ENCODE peak calls at places on chromosomes 11 and 22, in ten cellular contexts. One of them, this sample, is unnamed. For H3K9me3, the result is how much of the 10 kb centered on the place peaks cover.

GRCh38 chr22:49083607-49084006 is 744.1 kb downstream of the BRD1 start:
- DNase-seq in transverse colon: no peak
- DNase-seq in DND-41: no peak
- DNase-seq in spleen: no peak
- DNase-seq in pancreas: no peak
- DNase-seq in fibroblast of lung: no peak
- DNase-seq in kidney: peak
- DNase-seq in AG04450: no peak
- DNase-seq in adipocyte: no peak
- DNase-seq in tibial nerve: no peak
- DNase-seq in this sample: peak

GRCh38 chr22:24937114-24937513 is 9.4 kb downstream of the LHFPL7 start:
- DNase-seq in adipocyte: peak
- DNase-seq in tibial nerve: no peak
- DNase-seq in pancreas: no peak
- DNase-seq in kidney: no peak
- DNase-seq in AG04450: no peak
- DNase-seq in DND-41: peak
- DNase-seq in transverse colon: no peak
- DNase-seq in fibroblast of lung: peak
- DNase-seq in spleen: no peak
- DNase-seq in this sample: no peak

GRCh38 chr22:29343313-29343805 is 27.9 kb upstream of the RASL10A start:
- DNase-seq in DND-41: no peak
- DNase-seq in adipocyte: peak
- DNase-seq in transverse colon: no peak
- DNase-seq in fibroblast of lung: peak
- DNase-seq in pancreas: peak
- DNase-seq in tibial nerve: no peak
- DNase-seq in kidney: no peak
- DNase-seq in AG04450: no peak
- DNase-seq in spleen: no peak
- DNase-seq in this sample: peak

GRCh38 chr11:9109858-9110731 is 18.7 kb upstream of the SCUBE2 start:
- DNase-seq in DND-41: no peak
- DNase-seq in spleen: no peak
- DNase-seq in kidney: no peak
- DNase-seq in tibial nerve: no peak
- DNase-seq in adipocyte: peak
- DNase-seq in pancreas: no peak
- DNase-seq in transverse colon: no peak
- DNase-seq in AG04450: no peak
- DNase-seq in fibroblast of lung: no peak
- DNase-seq in this sample: no peak

GRCh38 chr11:11382858-11383532 is 29.9 kb upstream of the CSNK2A3 start:
- DNase-seq in fibroblast of lung: no peak
- DNase-seq in tibial nerve: no peak
- DNase-seq in spleen: no peak
- DNase-seq in transverse colon: no peak
- DNase-seq in kidney: no peak
- DNase-seq in adipocyte: no peak
- DNase-seq in AG04450: no peak
- DNase-seq in DND-41: no peak
- DNase-seq in pancreas: no peak
- DNase-seq in this sample: no peak

GRCh38 chr11:126603486-126603885 is 248.0 kb downstream of the ST3GAL4 start:
- DNase-seq in DND-41: no peak
- DNase-seq in pancreas: no peak
- DNase-seq in kidney: no peak
- DNase-seq in tibial nerve: no peak
- DNase-seq in adipocyte: no peak
- DNase-seq in transverse colon: no peak
- DNase-seq in fibroblast of lung: no peak
- DNase-seq in spleen: no peak
- DNase-seq in AG04450: no peak
- DNase-seq in this sample: no peak

GRCh38 chr22:45172872-45173585 is 9.3 kb downstream of the NUP50 start:
- DNase-seq in spleen: no peak
- DNase-seq in kidney: no peak
- DNase-seq in tibial nerve: no peak
- DNase-seq in adipocyte: no peak
- DNase-seq in AG04450: no peak
- DNase-seq in pancreas: no peak
- DNase-seq in transverse colon: no peak
- DNase-seq in DND-41: no peak
- DNase-seq in fibroblast of lung: no peak
- DNase-seq in this sample: no peak

GRCh38 chr11:14789879-14790484 is 102.0 kb downstream of the CYP2R1 start:
- DNase-seq in spleen: no peak
- DNase-seq in pancreas: no peak
- DNase-seq in adipocyte: peak
- DNase-seq in fibroblast of lung: no peak
- DNase-seq in kidney: no peak
- DNase-seq in tibial nerve: no peak
- DNase-seq in DND-41: no peak
- DNase-seq in transverse colon: no peak
- DNase-seq in AG04450: no peak
- DNase-seq in this sample: no peak

GRCh38 chr22:33789690-33790253 is 130.5 kb downstream of the LARGE1 start:
- DNase-seq in spleen: no peak
- DNase-seq in DND-41: no peak
- DNase-seq in transverse colon: no peak
- DNase-seq in fibroblast of lung: no peak
- DNase-seq in pancreas: no peak
- DNase-seq in AG04450: no peak
- DNase-seq in adipocyte: no peak
- DNase-seq in kidney: no peak
- DNase-seq in tibial nerve: no peak
- DNase-seq in this sample: no peak
- H3K9me3 ChIP-seq in spleen: under half
- H3K9me3 ChIP-seq in DND-41: under half
- H3K9me3 ChIP-seq in transverse colon: under half
- H3K9me3 ChIP-seq in fibroblast of lung: under half
- H3K9me3 ChIP-seq in pancreas: under half
- H3K9me3 ChIP-seq in AG04450: under half
- H3K9me3 ChIP-seq in adipocyte: under half
- H3K9me3 ChIP-seq in kidney: under half
- H3K9me3 ChIP-seq in tibial nerve: under half
- H3K9me3 ChIP-seq in this sample: under half

DNA sequence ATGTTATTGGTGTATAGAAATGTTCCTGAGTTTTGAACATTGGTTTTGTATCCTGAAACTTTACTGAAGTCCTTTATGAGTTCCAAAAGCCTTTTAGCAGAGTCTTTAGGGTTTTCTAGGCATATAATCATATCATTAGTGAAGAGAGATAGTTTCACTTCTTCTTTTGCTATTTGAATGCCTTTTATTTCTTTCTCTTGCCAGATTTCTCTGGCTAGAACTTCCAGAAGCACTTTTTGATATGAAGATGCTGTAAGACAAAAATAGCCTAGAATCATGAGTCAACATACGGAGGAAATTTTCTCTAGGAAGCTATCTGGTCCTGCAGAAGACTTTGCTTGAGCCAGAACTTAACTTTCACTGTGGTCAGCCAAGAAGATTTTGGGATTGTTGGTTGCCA is 86.7 kb upstream of the IZUMO1R start:
- DNase-seq in spleen: no peak
- DNase-seq in tibial nerve: no peak
- DNase-seq in adipocyte: no peak
- DNase-seq in DND-41: no peak
- DNase-seq in transverse colon: no peak
- DNase-seq in fibroblast of lung: no peak
- DNase-seq in kidney: no peak
- DNase-seq in AG04450: no peak
- DNase-seq in pancreas: no peak
- DNase-seq in this sample: no peak
- H3K9me3 ChIP-seq in spleen: under half
- H3K9me3 ChIP-seq in tibial nerve: under half
- H3K9me3 ChIP-seq in adipocyte: under half
- H3K9me3 ChIP-seq in DND-41: under half
- H3K9me3 ChIP-seq in transverse colon: under half
- H3K9me3 ChIP-seq in fibroblast of lung: under half
- H3K9me3 ChIP-seq in kidney: under half
- H3K9me3 ChIP-seq in AG04450: under half
- H3K9me3 ChIP-seq in pancreas: under half
- H3K9me3 ChIP-seq in this sample: under half

GRCh38 chr22:42162728-42163489 is 32.3 kb upstream of the CYP2D6 start:
- DNase-seq in adipocyte: no peak
- DNase-seq in transverse colon: no peak
- DNase-seq in tibial nerve: no peak
- DNase-seq in spleen: no peak
- DNase-seq in AG04450: no peak
- DNase-seq in DND-41: no peak
- DNase-seq in pancreas: no peak
- DNase-seq in kidney: no peak
- DNase-seq in fibroblast of lung: no peak
- DNase-seq in this sample: peak
- H3K9me3 ChIP-seq in adipocyte: under half
- H3K9me3 ChIP-seq in transverse colon: under half
- H3K9me3 ChIP-seq in tibial nerve: under half
- H3K9me3 ChIP-seq in spleen: under half
- H3K9me3 ChIP-seq in AG04450: under half
- H3K9me3 ChIP-seq in DND-41: under half
- H3K9me3 ChIP-seq in pancreas: under half
- H3K9me3 ChIP-seq in kidney: under half
- H3K9me3 ChIP-seq in fibroblast of lung: under half
- H3K9me3 ChIP-seq in this sample: under half

GRCh38 chr11:104487035-104487775 is 323.3 kb upstream of the PDGFD start:
- DNase-seq in spleen: no peak
- DNase-seq in tibial nerve: no peak
- DNase-seq in AG04450: no peak
- DNase-seq in kidney: no peak
- DNase-seq in fibroblast of lung: peak
- DNase-seq in DND-41: no peak
- DNase-seq in pancreas: no peak
- DNase-seq in adipocyte: peak
- DNase-seq in transverse colon: no peak
- DNase-seq in this sample: no peak
- H3K9me3 ChIP-seq in spleen: under half
- H3K9me3 ChIP-seq in tibial nerve: under half
- H3K9me3 ChIP-seq in AG04450: under half
- H3K9me3 ChIP-seq in kidney: under half
- H3K9me3 ChIP-seq in fibroblast of lung: under half
- H3K9me3 ChIP-seq in DND-41: under half
- H3K9me3 ChIP-seq in pancreas: under half
- H3K9me3 ChIP-seq in adipocyte: under half
- H3K9me3 ChIP-seq in transverse colon: under half
- H3K9me3 ChIP-seq in this sample: under half

This sample was measured in breast epithelium.